ENCODE peak calls at places on chromosome 22, in six cellular contexts. N, F, H, O, R and Y are unnamed samples.

GRCh38 chr22:39290724-39291161 is 28.7 kb downstream of the RPL3 start:
- DNase-seq in N (no peak), F (peak; percentile 95), H (no peak), O (no peak), R (peak; percentile 86), Y (no peak)

GRCh38 chr22:26417406-26417805 is 11.7 kb upstream of the ASPHD2 start:
- DNase-seq in N (no peak), F (no peak), H (no peak), O (no peak), R (no peak), Y (no peak)

GRCh38 chr22:47695176-47695575 is 932.7 kb downstream of the TBC1D22A start:
- DNase-seq in N (no peak), F (no peak), H (no peak), O (no peak), R (no peak), Y (no peak)

GRCh38 chr22:39496131-39496838 is 5.8 kb upstream of the MIEF1 start:
- DNase-seq in N (peak; percentile 89), F (peak; percentile 39), H (peak; percentile 59), O (peak; percentile 63), R (peak; percentile 77), Y (peak; percentile 65)

GRCh38 chr22:41902932-41903421 is 11.9 kb downstream of the SHISA8 start:
- DNase-seq in N (no peak), F (no peak), H (no peak), O (no peak), R (peak; percentile 83), Y (no peak)

GRCh38 chr22:43432883-43433415 is 21.1 kb downstream of the MPPED1 start:
- DNase-seq in N (peak; percentile 34), F (no peak), H (no peak), O (no peak), R (no peak), Y (no peak)

GRCh38 chr22:17247832-17248231 is 28.6 kb upstream of the ADA2 start:
- DNase-seq in N (no peak), F (no peak), H (no peak), O (no peak), R (no peak), Y (no peak)

GRCh38 chr22:42758929-42759629 is 38.4 kb upstream of the A4GALT start:
- DNase-seq in N (no peak), F (no peak), H (no peak), O (no peak), R (no peak), Y (no peak)

GRCh38 chr22:41078975-41079374 is 13.4 kb upstream of the EP300 start:
- DNase-seq in N (no peak), F (no peak), H (peak; percentile 9), O (no peak), R (no peak), Y (no peak)

GRCh38 chr22:39205344-39206021 is 39.3 kb downstream of the PDGFB start:
- DNase-seq in N (peak; percentile 42), F (peak; percentile 71), H (no peak), O (peak; percentile 76), R (no peak), Y (peak; percentile 44)

GRCh38 chr22:30398685-30399680 is 2.2 kb downstream of the SEC14L2 start:
- DNase-seq in N (no peak), F (no peak), H (no peak), O (no peak), R (no peak), Y (no peak)

GRCh38 chr22:19986011-19986409 is 30.6 kb downstream of the ARVCF start:
- DNase-seq in N (no peak), F (no peak), H (no peak), O (no peak), R (no peak), Y (no peak)

GRCh38 chr22:19988965-19989724 is 27.5 kb downstream of the ARVCF start:
- DNase-seq in N (no peak), F (no peak), H (no peak), O (no peak), R (no peak), Y (no peak)

GRCh38 chr22:19986410-19987341 is 29.9 kb downstream of the ARVCF start:
- DNase-seq in N (peak; percentile 94), F (peak; percentile 73), H (peak; percentile 78), O (peak; percentile 74), R (peak; percentile 80), Y (peak; percentile 50)

GRCh38 chr22:19988331-19988808 is 28.3 kb downstream of the ARVCF start:
- DNase-seq in N (no peak), F (no peak), H (no peak), O (no peak), R (no peak), Y (no peak)

DNA sequence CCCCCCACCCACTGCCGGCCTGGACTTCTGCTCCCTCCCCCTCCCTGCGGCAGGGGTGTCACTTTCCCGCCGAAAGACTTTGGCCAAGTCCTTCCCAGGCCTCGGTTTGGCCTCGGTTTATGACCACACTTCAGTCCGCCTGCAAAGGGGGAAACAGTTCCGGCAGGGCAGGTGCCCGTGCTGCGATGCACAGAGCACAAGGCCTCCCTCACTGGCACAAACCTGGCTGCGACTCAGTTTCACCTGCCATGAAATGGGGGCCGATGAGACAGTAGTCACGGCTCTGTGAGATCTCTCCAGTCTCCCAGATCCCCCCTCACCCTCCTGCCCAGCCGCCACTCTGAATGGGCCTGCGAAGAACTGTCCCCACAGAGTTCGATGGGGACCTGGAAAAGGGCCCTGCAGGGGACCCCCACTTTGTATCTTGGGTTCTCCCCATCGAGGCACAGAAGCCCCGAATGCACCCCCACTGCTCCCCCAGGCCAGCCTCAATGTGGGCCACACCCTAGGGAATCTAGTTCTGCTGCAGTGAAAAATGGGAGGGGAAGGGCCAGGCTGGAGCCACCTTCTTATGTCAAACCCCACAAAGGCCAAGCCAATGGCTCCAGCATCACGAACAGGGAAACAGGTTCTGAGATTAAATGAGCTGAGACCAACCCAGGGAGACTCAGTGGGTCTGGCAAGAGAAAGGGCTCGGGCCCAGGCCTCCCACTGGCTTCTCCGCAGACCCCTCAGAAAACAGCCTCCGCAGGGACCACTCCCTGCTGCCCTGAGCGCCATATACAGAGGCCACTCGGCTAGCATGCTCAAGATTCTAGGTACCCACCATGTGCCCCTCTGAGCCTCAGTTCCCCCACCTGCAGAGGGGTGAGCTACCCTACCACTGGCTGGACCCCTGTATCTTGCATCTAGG is 29.0 kb downstream of the ARVCF start:
- DNase-seq in N (no peak), F (no peak), H (no peak), O (no peak), R (no peak), Y (no peak)
- H3K4me3 ChIP-seq in N (no peak overlapping the region), F (no peak overlapping the region), H (no peak overlapping the region), O (no peak overlapping the region), R (peak overlapping the region; percentile 94), Y (no peak overlapping the region)

GRCh38 chr22:28791124-28791523 is 9.2 kb downstream of the XBP1 start:
- DNase-seq in N (no peak), F (no peak), H (no peak), O (no peak), R (no peak), Y (no peak)

GRCh38 chr22:28795071-28795693 is 5.2 kb downstream of the XBP1 start:
- DNase-seq in N (no peak), F (no peak), H (no peak), O (no peak), R (no peak), Y (no peak)

GRCh38 chr22:28793976-28794584 is 6.3 kb downstream of the XBP1 start:
- DNase-seq in N (no peak), F (no peak), H (no peak), O (no peak), R (no peak), Y (no peak)

GRCh38 chr22:28792491-28793383 is 7.6 kb downstream of the XBP1 start:
- DNase-seq in N (no peak), F (no peak), H (no peak), O (no peak), R (no peak), Y (no peak)

GRCh38 chr22:28791841-28792490 is 8.4 kb downstream of the XBP1 start:
- DNase-seq in N (no peak), F (no peak), H (no peak), O (no peak), R (no peak), Y (no peak)
- H3K4me1 ChIP-seq in N (no peaks in the 10 kb centered on the region), F (peaks cover 4% of the 10 kb centered on the region), H (no peaks in the 10 kb centered on the region), O (peaks cover 43% of the 10 kb centered on the region), R (peaks cover 56% of the 10 kb centered on the region), Y (peaks cover 65% of the 10 kb centered on the region)

GRCh38 chr22:49349181-49349835 is 478.4 kb downstream of the BRD1 start:
- DNase-seq in N (peak; percentile 51), F (no peak), H (no peak), O (no peak), R (no peak), Y (no peak)
- H3K9me3 ChIP-seq in N (no peaks in the 10 kb centered on the region), F (no peaks in the 10 kb centered on the region), H (no peaks in the 10 kb centered on the region), O (no peaks in the 10 kb centered on the region), R (no peaks in the 10 kb centered on the region), Y (no peaks in the 10 kb centered on the region)

DNA sequence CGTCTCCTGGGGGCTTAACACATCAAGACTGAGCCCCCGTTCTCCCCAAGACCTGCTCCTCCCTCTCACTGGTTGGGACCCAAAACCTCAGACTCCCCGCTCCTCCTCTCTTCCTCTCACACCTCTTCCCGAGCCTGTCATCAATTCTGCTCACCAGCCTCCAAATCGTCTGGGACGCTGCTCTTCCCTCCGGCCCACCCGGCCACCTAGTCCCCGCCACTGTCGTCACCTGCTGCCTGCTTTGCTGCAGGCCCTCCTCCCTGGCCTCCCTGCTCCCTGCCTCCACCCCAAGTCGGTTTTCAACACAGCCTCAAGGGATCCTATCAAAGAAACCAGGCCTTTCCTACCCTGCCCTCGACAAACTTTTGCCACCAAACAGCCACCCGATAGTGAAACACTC is 3.1 kb downstream of the MFNG start:
- DNase-seq in N (no peak), F (no peak), H (no peak), O (no peak), R (no peak), Y (peak; percentile 11)
- H3K4me3 ChIP-seq in N (no peak overlapping the region), F (no peak overlapping the region), H (no peak overlapping the region), O (no peak overlapping the region), R (peak overlapping the region; percentile 67), Y (no peak overlapping the region)

GRCh38 chr22:45897736-45898135 is 79.2 kb downstream of the WNT7B start:
- DNase-seq in N (no peak), F (no peak), H (no peak), O (no peak), R (no peak), Y (no peak)
- H3K4me1 ChIP-seq in N (no peaks in the 10 kb centered on the region), F (peaks cover 54% of the 10 kb centered on the region), H (peaks cover 2% of the 10 kb centered on the region), O (no peaks in the 10 kb centered on the region), R (no peaks in the 10 kb centered on the region), Y (no peaks in the 10 kb centered on the region)